ENCODE peak calls at places on chromosome 10, in ten cellular contexts. D, N, Z, P, Q, H, C, J, U and O are unnamed samples.

GRCh38 chr10:5514226-5514881 is 10.4 kb upstream of the CALML3 start:
- DNase-seq in U (no peak), D (no peak), N (peak), P (no peak), J (no peak), C (no peak), Z (no peak), H (no peak), Q (no peak), O (no peak)

GRCh38 chr10:96740579-96741281 is 20.4 kb upstream of the PIK3AP1 start:
- DNase-seq in U (no peak), N (peak), Z (no peak), Q (no peak), H (no peak), P (peak), D (no peak), C (no peak), J (no peak), O (peak)

GRCh38 chr10:16521311-16522016 is at the start of gene C1QL3:
- DNase-seq in H (no peak), J (no peak), P (peak), U (no peak), D (peak), C (peak), N (peak), Z (no peak), Q (no peak), O (peak)

GRCh38 chr10:111539246-111539645 is 462.4 kb downstream of the ADRA2A start:
- DNase-seq in U (no peak), P (no peak), Z (no peak), Q (no peak), D (no peak), C (no peak), N (no peak), H (no peak), J (no peak), O (no peak)

GRCh38 chr10:97319671-97320479 is 804 bp downstream of the FRAT1 start:
- DNase-seq in P (no peak), N (peak), U (no peak), D (peak), H (peak), C (peak), J (peak), Z (peak), Q (peak), O (peak)

GRCh38 chr10:16192337-16192736 is 244.5 kb upstream of the PTER start:
- DNase-seq in C (no peak), H (no peak), J (no peak), P (no peak), N (no peak), U (no peak), Q (no peak), Z (no peak), D (no peak), O (no peak)

GRCh38 chr10:97542169-97543024 is 30.2 kb upstream of the ANKRD2 start:
- DNase-seq in U (peak), H (peak), P (peak), D (peak), Q (peak), Z (peak), C (peak), J (no peak), N (peak), O (peak)

GRCh38 chr10:59905066-59905734 is 1.2 kb downstream of the CCDC6 start:
- DNase-seq in D (peak), J (no peak), P (peak), U (no peak), H (no peak), N (peak), Z (peak), Q (peak), C (peak), O (peak)

GRCh38 chr10:58952747-58953466 is 223.5 kb upstream of the PHYHIPL start:
- DNase-seq in N (peak), H (no peak), Q (peak), J (no peak), P (peak), D (no peak), Z (peak), C (peak), U (no peak), O (peak)

GRCh38 chr10:72175166-72175565 is 40.6 kb upstream of the ANAPC16 start:
- DNase-seq in D (no peak), C (peak), Q (no peak), U (no peak), Z (peak), J (no peak), H (no peak), P (peak), N (no peak), O (peak)

GRCh38 chr10:122962405-122962804 is 8.4 kb upstream of the C10orf88 start:
- DNase-seq in P (no peak), J (no peak), N (no peak), D (no peak), H (no peak), U (no peak), Z (no peak), C (no peak), Q (no peak), O (no peak)

GRCh38 chr10:76285012-76285411 is 853.6 kb downstream of the LRMDA start:
- DNase-seq in C (peak), Q (no peak), P (peak), D (no peak), Z (peak), U (peak), H (no peak), N (no peak), J (no peak), O (peak)

GRCh38 chr10:63415635-63416244 is 50.0 kb downstream of the JMJD1C start:
- DNase-seq in P (no peak), U (no peak), Z (peak), Q (no peak), N (no peak), D (no peak), J (no peak), H (no peak), C (no peak), O (no peak)

GRCh38 chr10:112827951-112828350 is 122.1 kb upstream of the TCF7L2 start:
- DNase-seq in D (no peak), P (no peak), C (peak), Z (peak), U (no peak), J (no peak), Q (no peak), N (no peak), H (no peak), O (peak)

GRCh38 chr10:121261665-121262064 is 336.6 kb downstream of the FGFR2 start:
- DNase-seq in Z (no peak), N (no peak), U (no peak), J (no peak), D (no peak), C (no peak), P (no peak), H (no peak), Q (no peak), O (no peak)

GRCh38 chr10:63003816-63004453 is 129.2 kb upstream of the NRBF2 start:
- DNase-seq in D (no peak), N (no peak), C (no peak), U (no peak), Q (no peak), P (peak), J (no peak), H (no peak), Z (peak), O (no peak)

GRCh38 chr10:78769526-78769925 is 299.2 kb upstream of the ZMIZ1 start:
- DNase-seq in P (no peak), Z (no peak), J (no peak), U (no peak), D (no peak), Q (no peak), C (no peak), N (no peak), H (no peak), O (no peak)

GRCh38 chr10:121368347-121369025 is 229.8 kb downstream of the FGFR2 start:
- DNase-seq in U (no peak), H (no peak), N (peak), J (no peak), P (no peak), Z (no peak), Q (no peak), D (no peak), C (no peak), O (no peak)

GRCh38 chr10:28130267-28130666 is 131.4 kb upstream of the ODAD2 start:
- DNase-seq in J (no peak), D (no peak), H (no peak), C (peak), P (peak), Z (peak), N (no peak), U (peak), Q (no peak), O (peak)

GRCh38 chr10:35079763-35080162 is 10.4 kb downstream of the CUL2 start:
- DNase-seq in H (no peak), J (no peak), P (peak), N (no peak), C (peak), Z (peak), D (no peak), U (peak), Q (no peak), O (peak)

GRCh38 chr10:61705022-61705675 is 42.4 kb downstream of the CABCOCO1 start:
- DNase-seq in C (no peak), N (no peak), H (no peak), D (no peak), Q (no peak), J (no peak), U (no peak), P (no peak), Z (no peak), O (no peak)

GRCh38 chr10:4670737-4671136 is 155.3 kb upstream of the AKR1E2 start:
- DNase-seq in Q (no peak), P (peak), C (peak), D (no peak), J (no peak), U (no peak), H (no peak), N (no peak), Z (peak), O (peak)

GRCh38 chr10:36455481-36456119 is 669.8 kb upstream of the ANKRD30A start:
- DNase-seq in Q (no peak), C (no peak), U (no peak), Z (no peak), J (no peak), H (no peak), N (no peak), P (no peak), D (no peak), O (no peak)

GRCh38 chr10:124231188-124232135 is 138.1 kb upstream of the CHST15 start:
- DNase-seq in D (peak), Z (no peak), P (no peak), C (no peak), Q (no peak), H (no peak), J (no peak), U (no peak), N (no peak), O (no peak)

GRCh38 chr10:95850791-95851190 is 57.0 kb upstream of the CC2D2B start:
- DNase-seq in N (no peak), U (peak), D (no peak), C (no peak), J (no peak), P (no peak), Q (no peak), H (no peak), Z (no peak), O (no peak)

GRCh38 chr10:48291190-48291589 is 15.3 kb upstream of the MAPK8 start:
- DNase-seq in U (no peak), C (peak), Z (peak), N (no peak), Q (no peak), J (no peak), H (no peak), D (no peak), P (no peak), O (peak)

GRCh38 chr10:79221110-79222051 is 125.9 kb upstream of the PPIF start:
- DNase-seq in N (peak), Z (no peak), C (no peak), U (peak), J (no peak), P (peak), Q (peak), H (no peak), D (no peak), O (peak)

GRCh38 chr10:55146032-55146431 is 345.0 kb upstream of the PCDH15 start:
- DNase-seq in P (peak), Z (peak), U (no peak), N (no peak), D (no peak), Q (no peak), C (no peak), H (no peak), J (no peak), O (peak)

GRCh38 chr10:62870866-62871265 is 54.7 kb upstream of the EGR2 start:
- DNase-seq in P (no peak), H (no peak), C (no peak), N (no peak), Q (no peak), Z (no peak), J (no peak), U (no peak), D (peak), O (no peak)

GRCh38 chr10:86765548-86765947 is 9.1 kb downstream of the BMPR1A start:
- DNase-seq in Q (no peak), Z (no peak), H (no peak), J (no peak), D (no peak), U (no peak), P (no peak), N (no peak), C (no peak), O (no peak)

GRCh38 chr10:95422196-95422595 is 131.4 kb upstream of the PDLIM1 start:
- DNase-seq in Z (no peak), Q (no peak), U (no peak), C (no peak), P (no peak), N (no peak), D (no peak), H (no peak), J (no peak), O (no peak)

GRCh38 chr10:114181971-114182370 is 2.8 kb downstream of the TDRD1 start:
- DNase-seq in Q (peak), D (no peak), Z (no peak), U (no peak), J (no peak), C (no peak), H (no peak), P (no peak), N (peak), O (peak)

GRCh38 chr10:111199587-111199986 is 122.8 kb downstream of the ADRA2A start:
- DNase-seq in C (no peak), P (no peak), U (no peak), Z (no peak), Q (no peak), N (no peak), J (no peak), H (no peak), D (no peak), O (no peak)

GRCh38 chr10:104614245-104614831 is 26.8 kb upstream of the SORCS3 start:
- DNase-seq in U (no peak), Z (peak), P (peak), Q (peak), H (no peak), C (peak), D (peak), N (peak), J (no peak), O (peak)

GRCh38 chr10:77959384-77959783 is 32.8 kb upstream of the DLG5 start:
- DNase-seq in P (no peak), U (no peak), D (no peak), N (no peak), Q (no peak), H (no peak), Z (no peak), J (no peak), C (no peak), O (no peak)

GRCh38 chr10:80207768-80208385 is 2.5 kb upstream of the ANXA11 start:
- DNase-seq in Z (no peak), N (no peak), P (no peak), Q (peak), H (no peak), C (no peak), U (no peak), J (no peak), D (no peak), O (no peak)

GRCh38 chr10:42937048-42937447 is 139.8 kb upstream of the RET start:
- DNase-seq in Z (no peak), C (no peak), U (no peak), N (no peak), P (no peak), Q (no peak), J (no peak), D (no peak), H (no peak), O (no peak)